ENCODE peak calls at places on chromosomes 6 and 20, in ten cellular contexts. I, S, W, L, Y, U, E, D, Z and B are unnamed samples. For H3K4me1, the result is how much of the 10 kb centered on the place peaks cover.

GRCh38 chr6:79946773-79947190 is 571 bp downstream of the ELOVL4 start:
- DNase-seq in S (no peak), D (no peak), Y (no peak), Z (peak), U (peak), E (peak), L (no peak), I (no peak), W (no peak), B (peak)

GRCh38 chr20:8693709-8694108 is 375.2 kb upstream of the PLCB4 start:
- DNase-seq in I (no peak), S (no peak), Y (no peak), Z (no peak), U (no peak), L (no peak), D (no peak), W (no peak), E (no peak), B (no peak)

GRCh38 chr20:39893013-39893685 is 795.9 kb downstream of the MAFB start:
- DNase-seq in L (no peak), U (no peak), Y (no peak), I (no peak), Z (no peak), W (no peak), E (no peak), D (no peak), S (no peak), B (no peak)

GRCh38 chr20:57509665-57510237 is 15.2 kb downstream of the CTCFL start:
- DNase-seq in E (no peak), U (no peak), Z (no peak), Y (no peak), L (no peak), I (no peak), S (no peak), W (no peak), D (no peak), B (peak)

GRCh38 chr6:167351656-167352354 is 26.9 kb downstream of the TTLL2 start:
- DNase-seq in S (no peak), Y (no peak), E (no peak), W (no peak), Z (no peak), L (no peak), I (no peak), D (no peak), U (no peak), B (no peak)

GRCh38 chr20:53914091-53914860 is 156.1 kb downstream of the BCAS1 start:
- DNase-seq in D (peak), U (no peak), Y (no peak), E (no peak), S (no peak), W (peak), I (no peak), L (no peak), Z (no peak), B (no peak)

GRCh38 chr20:61251529-61252393 is at the start of gene CDH4:
- DNase-seq in W (no peak), Z (no peak), Y (no peak), S (no peak), U (no peak), I (no peak), L (no peak), D (no peak), E (peak), B (no peak)

GRCh38 chr20:63976980-63977391 is 2.5 kb downstream of the SAMD10 start:
- DNase-seq in E (no peak), S (no peak), Y (no peak), I (peak), D (peak), U (no peak), L (no peak), W (no peak), Z (no peak), B (no peak)

GRCh38 chr6:84492246-84493135 is 265.0 kb upstream of the CEP162 start:
- DNase-seq in L (no peak), Y (no peak), Z (no peak), I (no peak), S (no peak), E (no peak), W (no peak), U (no peak), D (no peak), B (no peak)

GRCh38 chr6:148044261-148044731 is 298.3 kb upstream of the SASH1 start:
- DNase-seq in Z (no peak), E (no peak), U (no peak), L (no peak), D (no peak), W (no peak), S (no peak), Y (no peak), I (no peak), B (no peak)

GRCh38 chr6:132465530-132466485 is 47.1 kb downstream of the STX7 start:
- DNase-seq in I (no peak), U (no peak), W (no peak), L (no peak), Y (no peak), S (no peak), Z (no peak), D (no peak), E (no peak), B (no peak)

GRCh38 chr6:167676666-167677421 is 149.9 kb upstream of the AFDN start:
- DNase-seq in S (no peak), D (peak), Y (no peak), E (no peak), Z (no peak), I (no peak), L (no peak), U (no peak), W (no peak), B (peak)

GRCh38 chr6:135354407-135354806 is 143.1 kb downstream of the AHI1 start:
- DNase-seq in W (no peak), E (no peak), D (no peak), I (no peak), U (no peak), L (no peak), S (no peak), Y (no peak), Z (no peak), B (no peak)

GRCh38 chr20:3919352-3919751 is 30.2 kb downstream of the PANK2 start:
- DNase-seq in D (no peak), U (no peak), E (no peak), L (no peak), Z (no peak), S (no peak), I (no peak), Y (no peak), W (no peak), B (no peak)

GRCh38 chr6:75563032-75563431 is 38.6 kb upstream of the SENP6 start:
- DNase-seq in Y (no peak), S (no peak), E (peak), Z (no peak), L (no peak), W (peak), U (no peak), D (no peak), I (no peak), B (no peak)

GRCh38 chr20:35561671-35562070 is 19.8 kb downstream of the ERGIC3 start:
- DNase-seq in Y (no peak), D (no peak), E (peak), L (no peak), W (no peak), I (no peak), S (no peak), Z (no peak), U (no peak), B (no peak)

GRCh38 chr6:80021131-80021530 is 16.7 kb downstream of the TTK start:
- DNase-seq in S (no peak), E (no peak), D (no peak), L (no peak), U (no peak), W (no peak), Z (no peak), I (no peak), Y (no peak), B (no peak)

GRCh38 chr6:38155144-38155543 is 335.6 kb downstream of the ZFAND3 start:
- DNase-seq in W (no peak), E (no peak), U (no peak), L (no peak), S (no peak), I (no peak), Z (no peak), Y (peak), D (no peak), B (no peak)

GRCh38 chr6:84653027-84653551 is 111.3 kb downstream of the TBX18 start:
- DNase-seq in Z (no peak), L (no peak), E (no peak), U (no peak), W (no peak), D (no peak), I (no peak), S (no peak), Y (no peak), B (no peak)

GRCh38 chr20:25226433-25227316 is 21.2 kb upstream of the PYGB start:
- DNase-seq in D (no peak), E (no peak), L (no peak), W (no peak), S (peak), Y (no peak), Z (no peak), I (no peak), U (peak), B (no peak)

GRCh38 chr6:89290401-89291155 is 24.5 kb downstream of the GABRR2 start:
- DNase-seq in Y (no peak), Z (no peak), L (no peak), W (no peak), U (no peak), D (no peak), E (no peak), S (no peak), I (no peak), B (no peak)

GRCh38 chr6:32692019-32692418 is 25.6 kb upstream of the HLA-DQB1 start:
- DNase-seq in L (no peak), E (no peak), D (no peak), W (peak), I (no peak), S (peak), Y (no peak), Z (no peak), U (peak), B (peak)

GRCh38 chr6:42007286-42007685 is 43.0 kb upstream of the TAF8 start:
- DNase-seq in I (no peak), L (no peak), D (no peak), S (no peak), Y (no peak), U (no peak), W (no peak), Z (no peak), E (no peak), B (no peak)

GRCh38 chr6:154632121-154632520 is 101.1 kb upstream of the SCAF8 start:
- DNase-seq in E (no peak), Z (no peak), U (no peak), W (no peak), L (no peak), S (no peak), I (no peak), Y (no peak), D (no peak), B (no peak)

GRCh38 chr6:14121936-14122344 is 4.4 kb downstream of the CD83 start:
- DNase-seq in E (no peak), W (peak), L (no peak), Z (no peak), I (no peak), U (no peak), D (no peak), S (no peak), Y (no peak), B (no peak)

GRCh38 chr20:32968833-32969241 is 35.4 kb downstream of the SUN5 start:
- DNase-seq in Z (no peak), D (peak), E (no peak), I (no peak), L (no peak), W (peak), S (no peak), U (no peak), Y (no peak), B (peak)

GRCh38 chr6:156437084-156437879 is 339.9 kb upstream of the ARID1B start:
- DNase-seq in I (no peak), S (no peak), E (no peak), Y (no peak), Z (no peak), W (no peak), U (no peak), L (no peak), D (no peak), B (no peak)

GRCh38 chr6:121682666-121683065 is 247.2 kb downstream of the GJA1 start:
- DNase-seq in Y (no peak), D (no peak), E (no peak), Z (no peak), L (no peak), W (no peak), U (no peak), S (no peak), I (no peak), B (peak)

GRCh38 chr6:101668496-101668895 is 275.0 kb downstream of the GRIK2 start:
- DNase-seq in W (no peak), S (no peak), L (no peak), I (no peak), E (no peak), U (no peak), D (no peak), Y (no peak), Z (no peak), B (no peak)

GRCh38 chr6:41871677-41872076 is 23.5 kb downstream of the USP49 start:
- DNase-seq in I (no peak), L (no peak), Y (no peak), D (no peak), U (no peak), W (no peak), S (no peak), E (no peak), Z (no peak), B (no peak)

GRCh38 chr6:151041686-151042085 is 176.2 kb downstream of the MTHFD1L start:
- DNase-seq in L (no peak), Z (no peak), Y (no peak), E (no peak), D (no peak), S (no peak), I (no peak), W (no peak), U (no peak), B (no peak)

DNA sequence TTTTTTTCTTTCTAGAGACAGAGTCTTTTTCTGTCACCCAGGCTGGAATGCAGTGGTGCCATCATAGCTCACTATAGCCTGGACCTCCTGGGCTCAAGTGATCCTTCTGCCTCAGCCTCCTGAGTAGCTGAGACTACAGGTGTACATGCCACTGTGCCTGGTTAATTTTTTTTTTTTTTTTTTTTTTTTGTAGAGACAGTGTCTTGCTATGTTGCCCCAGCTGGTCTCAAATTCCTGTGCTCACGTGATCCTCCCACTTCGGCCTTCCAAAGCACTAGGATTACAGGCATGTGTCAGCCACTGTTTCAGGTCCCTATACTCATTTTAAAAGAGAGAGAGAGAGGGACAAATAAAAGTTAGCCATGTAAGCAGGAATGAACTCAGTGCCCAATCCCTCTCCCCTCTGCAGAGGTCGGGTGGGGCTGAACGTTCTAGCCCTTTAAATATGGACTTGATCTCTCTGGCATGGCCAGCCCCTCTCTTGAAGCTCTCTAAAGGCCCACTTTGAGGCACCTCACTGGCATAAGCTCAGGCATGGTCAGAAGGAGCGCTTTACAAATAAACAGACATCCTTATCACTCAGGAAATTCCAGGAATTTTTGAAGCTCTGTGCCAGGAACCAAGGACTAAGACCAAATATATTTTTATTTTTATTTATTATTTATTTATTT is 9.0 kb upstream of the SERPINB1 start:
- DNase-seq in I (no peak), U (no peak), W (no peak), Y (no peak), S (no peak), D (no peak), Z (no peak), E (no peak), L (no peak), B (no peak)
- TF ChIP-seq POLR2A in I (no peak), U (no peak), W (no peak), Y (no peak), S (no peak), D (no peak), Z (no peak), E (no peak), L (no peak), B (no peak)

GRCh38 chr6:137473651-137474050 is 20.5 kb downstream of the OLIG3 start:
- DNase-seq in U (no peak), I (no peak), W (no peak), D (no peak), Y (no peak), S (no peak), Z (no peak), E (no peak), L (no peak), B (no peak)
- H3K4me1 ChIP-seq in U (under half), I (under half), W (under half), D (under half), Y (under half), S (under half), Z (under half), E (under half), L (under half), B (under half)

DNA sequence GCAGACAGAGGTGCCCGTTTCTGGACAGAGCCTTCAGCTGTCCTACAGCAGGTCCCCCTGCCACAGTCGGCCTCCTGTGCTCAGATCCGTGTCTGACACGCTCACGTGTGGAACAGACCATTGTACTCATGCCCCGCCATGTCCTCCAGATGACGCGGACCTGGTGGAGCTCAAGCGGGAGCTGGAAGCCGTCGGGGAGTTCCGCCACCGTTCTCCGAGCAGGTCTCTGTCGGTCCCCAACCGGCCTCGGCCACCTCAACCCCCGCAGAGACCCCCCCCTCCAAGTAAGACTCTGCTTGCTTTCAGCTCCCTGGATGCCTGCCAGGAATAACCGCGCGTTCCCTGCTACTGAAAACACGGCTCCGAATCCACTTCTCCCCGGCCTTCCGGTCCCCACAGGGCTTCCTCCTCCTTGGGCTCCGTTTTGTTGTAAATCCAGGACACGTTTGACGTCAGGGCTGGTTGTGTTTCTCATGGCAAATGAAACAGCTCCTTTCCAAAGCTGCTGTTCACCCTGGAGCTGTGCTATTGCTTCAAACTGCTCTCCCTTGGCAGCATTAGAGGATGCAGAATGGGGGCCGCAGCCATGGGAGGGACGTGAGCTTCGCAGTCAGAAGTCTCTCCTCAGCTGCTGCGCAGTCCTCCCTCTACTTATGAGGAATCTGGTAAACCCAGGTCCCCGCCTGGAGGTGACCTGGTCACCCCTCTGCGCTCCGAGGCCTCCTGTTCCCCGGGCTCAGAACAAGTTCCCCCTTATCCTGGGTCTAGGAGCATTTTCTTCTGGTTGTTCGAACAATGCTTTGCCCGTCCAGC is 81.2 kb downstream of the SERAC1 start:
- DNase-seq in Z (peak), S (no peak), L (no peak), U (no peak), E (peak), D (no peak), I (peak), W (peak), Y (no peak), B (peak)
- H3K27ac ChIP-seq in Z (peak), S (no peak), L (peak), U (no peak), E (no peak), D (no peak), I (no peak), W (no peak), Y (no peak), B (peak)

GRCh38 chr6:6890400-6890858 is 217.3 kb upstream of the RREB1 start:
- DNase-seq in I (no peak), Z (peak), E (peak), U (peak), Y (no peak), S (peak), L (no peak), W (no peak), D (no peak), B (peak)
- TF ChIP-seq POLR2A in I (no peak), Z (no peak), E (no peak), U (no peak), Y (no peak), S (no peak), L (no peak), W (no peak), D (no peak), B (no peak)

GRCh38 chr20:62515280-62515679 is 39.5 kb upstream of the GATA5 start:
- DNase-seq in I (no peak), L (no peak), Y (no peak), S (no peak), U (no peak), W (no peak), E (no peak), Z (no peak), D (no peak), B (no peak)
- H3K4me1 ChIP-seq in I (under half), L (under half), Y (under half), S (under half), U (under half), W (under half), E (under half), Z (under half), D (under half), B (under half)

DNA sequence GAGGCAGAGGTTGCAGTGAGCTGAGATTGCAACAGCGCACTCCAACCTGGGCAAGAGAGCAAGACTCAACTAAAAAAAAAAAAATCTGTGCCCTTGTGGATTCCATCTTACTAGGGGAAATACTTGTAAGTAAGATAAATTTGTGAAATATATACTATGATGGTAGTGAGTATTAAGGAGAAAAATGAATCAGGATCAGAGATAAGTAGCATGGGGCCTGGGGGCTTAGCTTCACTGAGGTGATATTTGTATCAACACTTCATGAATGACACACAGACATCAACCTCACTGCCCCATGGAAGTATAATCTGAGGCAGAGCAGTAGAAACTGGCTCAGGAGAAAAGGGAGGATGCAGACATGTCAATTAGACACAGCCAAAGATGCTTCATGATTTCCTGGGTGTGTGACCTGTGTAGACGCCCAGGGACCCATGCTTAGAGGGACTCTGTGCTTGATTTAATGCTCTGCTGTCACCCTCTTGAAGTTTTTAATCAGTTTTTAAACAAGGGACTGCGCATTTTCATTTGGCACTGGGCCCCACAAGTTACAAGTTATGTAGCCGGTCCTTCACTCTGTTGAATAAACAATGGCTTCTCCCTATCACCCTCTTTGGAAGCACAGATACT is 41.9 kb downstream of the PCNA start:
- DNase-seq in S (no peak), Z (no peak), D (no peak), I (no peak), E (no peak), W (no peak), L (no peak), U (no peak), Y (no peak), B (peak)
- H3K27ac ChIP-seq in S (no peak), Z (no peak), D (peak), I (peak), E (no peak), W (peak), L (peak), U (no peak), Y (peak), B (peak)

GRCh38 chr6:27892596-27893058 is 19.6 kb downstream of the OR2B2 start:
- DNase-seq in D (no peak), U (no peak), E (no peak), S (no peak), L (no peak), I (no peak), W (no peak), Y (no peak), Z (no peak), B (no peak)
- TF ChIP-seq POLR2A in D (no peak), U (no peak), E (peak), S (no peak), L (no peak), I (no peak), W (no peak), Y (no peak), Z (no peak), B (no peak)

DNA sequence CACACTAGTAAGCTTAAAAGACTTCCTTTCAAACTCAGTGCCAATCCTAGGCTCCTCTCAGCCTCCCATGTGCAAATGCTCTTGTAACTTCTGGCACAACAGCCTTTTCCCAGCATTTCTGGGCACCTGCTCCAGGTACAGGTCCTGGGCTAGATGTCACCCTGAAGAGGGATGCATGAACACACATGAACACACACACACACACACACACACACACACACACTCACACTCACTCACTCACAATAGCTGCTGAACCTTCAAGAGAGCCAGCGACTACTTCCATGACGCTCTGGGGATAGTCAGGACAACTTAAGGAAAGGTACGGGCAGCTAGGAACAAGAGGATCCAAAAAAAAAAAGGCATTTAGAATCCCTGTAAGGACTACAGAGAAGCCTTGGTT is 122.8 kb downstream of the INSM1 start:
- DNase-seq in S (no peak), Z (no peak), U (no peak), L (no peak), I (no peak), D (no peak), Y (no peak), E (no peak), W (no peak), B (no peak)
- H3K4me1 ChIP-seq in S (under half), Z (under half), U (under half), L (under half), I (under half), D (under half), Y (under half), E (under half), W (under half), B (under half)